ENCODE peak calls at places on chromosomes 3 and 15, in eight cellular contexts. D is mesendoderm, X is ACHN, U is astrocyte of the cerebellum, P is hippocampal formation, Q is DMS153, A is endothelial cell, K is GM13977. Y is an unnamed sample.

GRCh38 chr3:171123913-171124312 is 97.4 kb upstream of the SLC2A2 start:
- DNase-seq in D (no peak), X (peak), U (no peak), P (no peak), Q (no peak), A (no peak), K (no peak), Y (no peak)

GRCh38 chr3:11187678-11188077 is 33.4 kb downstream of the HRH1 start:
- DNase-seq in D (no peak), X (no peak), U (no peak), P (no peak), Q (no peak), A (no peak), K (no peak), Y (no peak)

GRCh38 chr3:125072310-125072709 is 16.5 kb upstream of the HEG1 start:
- DNase-seq in D (no peak), X (no peak), U (no peak), P (no peak), Q (no peak), A (no peak), K (no peak), Y (no peak)

GRCh38 chr3:41683666-41684350 is 278.1 kb downstream of the ULK4 start:
- DNase-seq in D (no peak), X (peak), U (no peak), P (no peak), Q (no peak), A (no peak), K (no peak), Y (no peak)

GRCh38 chr3:197496746-197497125 is 59.0 kb downstream of the BDH1 start:
- DNase-seq in D (no peak), X (no peak), U (no peak), P (no peak), Q (no peak), A (no peak), K (no peak), Y (no peak)

GRCh38 chr3:154142608-154143007 is 21.4 kb downstream of the ARHGEF26 start:
- DNase-seq in D (peak), X (no peak), U (no peak), P (no peak), Q (no peak), A (no peak), K (no peak), Y (no peak)

GRCh38 chr15:27746556-27746955 is 352.6 kb downstream of the OCA2 start:
- DNase-seq in D (no peak), X (no peak), U (no peak), P (no peak), Q (no peak), A (no peak), K (no peak), Y (no peak)

GRCh38 chr15:42056934-42057743 is 36.3 kb upstream of the PLA2G4E start:
- DNase-seq in D (peak), X (peak), U (peak), P (peak), Q (peak), A (peak), K (peak), Y (peak)

GRCh38 chr3:114213262-114213668 is 24.1 kb downstream of the ZNF80 start:
- DNase-seq in D (no peak), X (no peak), U (no peak), P (no peak), Q (no peak), A (no peak), K (no peak), Y (no peak)

GRCh38 chr3:124552224-124552623 is 178.0 kb upstream of the UMPS start:
- DNase-seq in D (no peak), X (peak), U (peak), P (no peak), Q (peak), A (no peak), K (no peak), Y (no peak)

GRCh38 chr3:137468446-137468845 is 295.7 kb upstream of the SOX14 start:
- DNase-seq in D (peak), X (no peak), U (no peak), P (no peak), Q (no peak), A (no peak), K (no peak), Y (no peak)

GRCh38 chr15:25707656-25708365 is 155.3 kb downstream of the ATP10A start:
- DNase-seq in D (no peak), X (no peak), U (no peak), P (no peak), Q (no peak), A (no peak), K (no peak), Y (no peak)

GRCh38 chr15:37758412-37758811 is 176.0 kb upstream of the TMCO5A start:
- DNase-seq in D (no peak), X (no peak), U (no peak), P (no peak), Q (no peak), A (no peak), K (no peak), Y (no peak)

GRCh38 chr3:169627073-169627472 is 36.4 kb downstream of the MECOM start:
- DNase-seq in D (no peak), X (no peak), U (no peak), P (no peak), Q (peak), A (no peak), K (no peak), Y (no peak)

GRCh38 chr3:195512798-195513345 is 30.3 kb downstream of the PPP1R2 start:
- DNase-seq in D (no peak), X (no peak), U (no peak), P (no peak), Q (no peak), A (no peak), K (no peak), Y (no peak)

GRCh38 chr3:56856686-56857577 is 55.2 kb upstream of the ARHGEF3 start:
- DNase-seq in D (no peak), X (no peak), U (no peak), P (no peak), Q (no peak), A (no peak), K (no peak), Y (no peak)

GRCh38 chr3:197082871-197083270 is 53.3 kb upstream of the MELTF start:
- DNase-seq in D (no peak), X (no peak), U (no peak), P (no peak), Q (no peak), A (no peak), K (no peak), Y (no peak)

GRCh38 chr3:134394380-134394779 is 20.1 kb upstream of the AMOTL2 start:
- DNase-seq in D (no peak), X (no peak), U (no peak), P (no peak), Q (no peak), A (no peak), K (no peak), Y (no peak)

GRCh38 chr3:189842681-189843602 is 211.8 kb downstream of the TP63 start:
- DNase-seq in D (no peak), X (no peak), U (no peak), P (no peak), Q (no peak), A (no peak), K (no peak), Y (no peak)

GRCh38 chr3:134445631-134446030 is 40.2 kb downstream of the ANAPC13 start:
- DNase-seq in D (no peak), X (no peak), U (no peak), P (no peak), Q (no peak), A (no peak), K (no peak), Y (peak)

GRCh38 chr3:107598926-107599754 is 76.4 kb downstream of the BBX start:
- DNase-seq in D (peak), X (peak), U (no peak), P (peak), Q (peak), A (peak), K (peak), Y (peak)

GRCh38 chr15:98855067-98855814 is 152.4 kb downstream of the PGPEP1L start:
- DNase-seq in D (no peak), X (no peak), U (no peak), P (no peak), Q (no peak), A (no peak), K (no peak), Y (no peak)

GRCh38 chr15:77541421-77542181 is 91.1 kb downstream of the LINGO1 start:
- DNase-seq in D (peak), X (no peak), U (no peak), P (peak), Q (no peak), A (no peak), K (no peak), Y (peak)

GRCh38 chr15:44713006-44713966 is 2.0 kb downstream of the B2M start:
- DNase-seq in D (peak), X (peak), U (no peak), P (no peak), Q (no peak), A (no peak), K (no peak), Y (no peak)

GRCh38 chr3:179321585-179322322 is 1.1 kb upstream of the ZNF639 start:
- DNase-seq in D (peak), X (peak), U (peak), P (peak), Q (no peak), A (peak), K (no peak), Y (peak)